ENCODE peak calls at places on chromosomes 11 and 22, in five cellular contexts. One of them, this sample, is unnamed.

GRCh38 chr11:69115586-69116560 is 39.9 kb upstream of the SMIM38 start:
- DNase-seq in T-cell: no peak
- DNase-seq in CD8-positive, alpha-beta memory T cell: no peak
- DNase-seq in AG09319: no peak
- DNase-seq in left ventricle myocardium superior: peak
- DNase-seq in this sample: no peak

GRCh38 chr22:22458896-22459588 is 49.5 kb downstream of the ZNF280B start:
- DNase-seq in AG09319: no peak
- DNase-seq in CD8-positive, alpha-beta memory T cell: no peak
- DNase-seq in T-cell: no peak
- DNase-seq in left ventricle myocardium superior: no peak
- DNase-seq in this sample: no peak

GRCh38 chr11:1693327-1694063 is 3.5 kb upstream of the KRTAP5-6 start:
- DNase-seq in CD8-positive, alpha-beta memory T cell: peak
- DNase-seq in left ventricle myocardium superior: peak
- DNase-seq in T-cell: peak
- DNase-seq in AG09319: peak
- DNase-seq in this sample: peak

GRCh38 chr11:19345848-19346681 is 105.3 kb upstream of the E2F8 start:
- DNase-seq in T-cell: no peak
- DNase-seq in left ventricle myocardium superior: peak
- DNase-seq in CD8-positive, alpha-beta memory T cell: no peak
- DNase-seq in AG09319: no peak
- DNase-seq in this sample: no peak

GRCh38 chr11:118142809-118143208 is 9.8 kb downstream of the SCN4B start:
- DNase-seq in T-cell: peak
- DNase-seq in AG09319: no peak
- DNase-seq in CD8-positive, alpha-beta memory T cell: no peak
- DNase-seq in left ventricle myocardium superior: no peak
- DNase-seq in this sample: no peak

GRCh38 chr11:76229690-76230240 is 23.5 kb upstream of the WNT11 start:
- DNase-seq in CD8-positive, alpha-beta memory T cell: no peak
- DNase-seq in left ventricle myocardium superior: peak
- DNase-seq in T-cell: no peak
- DNase-seq in AG09319: no peak
- DNase-seq in this sample: no peak

GRCh38 chr22:44732661-44733060 is 19.7 kb upstream of the ARHGAP8 start:
- DNase-seq in left ventricle myocardium superior: no peak
- DNase-seq in CD8-positive, alpha-beta memory T cell: no peak
- DNase-seq in AG09319: no peak
- DNase-seq in T-cell: no peak
- DNase-seq in this sample: no peak

GRCh38 chr22:39297490-39298193 is 21.8 kb downstream of the RPL3 start:
- DNase-seq in CD8-positive, alpha-beta memory T cell: no peak
- DNase-seq in AG09319: no peak
- DNase-seq in left ventricle myocardium superior: no peak
- DNase-seq in T-cell: no peak
- DNase-seq in this sample: no peak

GRCh38 chr11:15127341-15127740 is 12.6 kb downstream of the INSC start:
- DNase-seq in T-cell: no peak
- DNase-seq in AG09319: no peak
- DNase-seq in CD8-positive, alpha-beta memory T cell: no peak
- DNase-seq in left ventricle myocardium superior: no peak
- DNase-seq in this sample: no peak

This sample was measured in CD8-positive, alpha-beta T cell.